ENCODE peak calls at places on chromosomes 12 and 14, in four cellular contexts. R is HepG2, O is SK-N-SH, K is K562. S is an unnamed sample.

GRCh38 chr14:41449057-41449456 is 157.6 kb upstream of the LRFN5 start:
- DNase-seq in O (no peak), K (no peak), R (no peak), S (no peak)

GRCh38 chr14:23294734-23295561 is 7.7 kb downstream of the PPP1R3E start:
- DNase-seq in R (peak; percentile 77), K (peak; percentile 29), O (peak; percentile 54), S (peak; percentile 28)

GRCh38 chr12:52837341-52837741 is 3.2 kb upstream of the KRT79 start:
- DNase-seq in K (no peak), O (no peak), R (no peak), S (no peak)

GRCh38 chr12:117101953-117102833 is 3.0 kb upstream of the TESC start:
- DNase-seq in O (no peak), K (no peak), R (no peak), S (no peak)

GRCh38 chr12:20099395-20099976 is 268.9 kb upstream of the PDE3A start:
- DNase-seq in K (no peak), R (no peak), O (no peak), S (no peak)

GRCh38 chr12:52633383-52633782 is 15.0 kb upstream of the KRT73 start:
- DNase-seq in K (no peak), R (no peak), O (no peak), S (no peak)

GRCh38 chr12:1429980-1430379 is 164.4 kb downstream of the FBXL14 start:
- DNase-seq in O (no peak), R (no peak), K (no peak), S (no peak)

GRCh38 chr12:128932521-128932920 is 79.2 kb downstream of the GLT1D1 start:
- DNase-seq in K (no peak), O (no peak), R (no peak), S (no peak)

GRCh38 chr12:644818-645552 is 18.3 kb downstream of the NINJ2 start:
- DNase-seq in O (no peak), K (no peak), R (no peak), S (no peak)

GRCh38 chr12:43338848-43339526 is 213.0 kb downstream of the ADAMTS20 start:
- DNase-seq in R (peak; percentile 2), O (peak; percentile 31), K (no peak), S (no peak)

GRCh38 chr14:100410056-100410565 is 87.0 kb downstream of the SLC25A47 start:
- DNase-seq in K (no peak), R (no peak), O (no peak), S (peak; percentile 32)

DNA sequence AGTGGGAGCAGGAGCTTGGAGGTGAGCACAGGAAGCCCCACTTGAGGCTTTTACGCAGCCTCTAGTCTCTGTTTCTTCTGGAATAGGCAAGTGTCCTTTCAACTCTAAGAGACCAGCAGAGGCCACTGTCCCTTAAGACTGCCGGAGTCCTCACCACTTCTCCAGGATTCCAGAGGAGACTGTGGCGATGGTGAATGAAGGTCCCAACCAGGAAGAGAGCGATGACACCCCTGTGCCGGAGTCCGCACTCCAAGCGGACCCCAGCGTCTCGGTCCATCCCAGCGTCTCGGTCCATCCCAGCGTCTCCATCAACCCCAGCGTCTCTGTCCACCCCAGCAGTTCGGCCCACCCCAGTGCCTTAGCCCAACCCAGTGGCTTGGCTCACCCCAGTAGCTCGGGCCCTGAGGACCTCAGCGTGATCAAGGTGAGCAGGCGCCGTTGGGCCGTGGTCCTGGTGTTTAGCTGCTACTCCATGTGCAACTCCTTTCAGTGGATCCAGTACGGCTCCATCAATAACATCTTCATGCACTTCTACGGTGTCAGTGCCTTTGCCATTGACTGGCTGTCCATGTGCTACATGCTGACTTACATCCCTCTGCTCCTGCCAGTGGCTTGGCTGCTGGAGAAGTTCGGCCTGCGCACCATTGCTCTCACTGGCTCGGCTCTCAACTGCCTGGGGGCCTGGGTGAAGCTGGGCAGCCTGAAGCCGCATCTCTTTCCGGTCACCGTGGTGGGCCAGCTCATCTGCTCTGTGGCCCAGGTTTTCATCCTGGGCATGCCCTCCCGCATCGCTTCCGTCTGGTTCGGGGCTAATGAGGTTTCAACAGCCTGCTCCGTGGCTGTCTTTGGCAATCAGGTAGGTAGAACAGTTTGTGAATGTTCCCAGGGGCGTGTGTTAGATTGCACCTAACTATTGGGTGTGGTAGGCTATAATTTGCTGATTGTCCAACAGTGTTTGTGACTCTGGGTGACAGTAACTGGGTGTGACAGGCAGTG is 664 bp downstream of the FLVCR2 start:
- DNase-seq in O (no peak), R (peak; percentile 31), K (no peak), S (peak; percentile 19)
- TF ChIP-seq CTCF in O (peak; percentile 21), R (peak; percentile 24), K (no peak), S (no peak)

GRCh38 chr12:8886515-8887284 is 27.6 kb upstream of the PHC1 start:
- DNase-seq in O (no peak), K (peak; percentile 12), R (no peak), S (no peak)

GRCh38 chr12:8894378-8894777 is 19.9 kb upstream of the PHC1 start:
- DNase-seq in R (no peak), K (no peak), O (no peak), S (no peak)

GRCh38 chr12:8894986-8895385 is 19.3 kb upstream of the PHC1 start:
- DNase-seq in R (no peak), O (no peak), K (no peak), S (no peak)

GRCh38 chr12:8887285-8887715 is 27.0 kb upstream of the PHC1 start:
- DNase-seq in O (no peak), R (no peak), K (peak; percentile 18), S (no peak)

DNA sequence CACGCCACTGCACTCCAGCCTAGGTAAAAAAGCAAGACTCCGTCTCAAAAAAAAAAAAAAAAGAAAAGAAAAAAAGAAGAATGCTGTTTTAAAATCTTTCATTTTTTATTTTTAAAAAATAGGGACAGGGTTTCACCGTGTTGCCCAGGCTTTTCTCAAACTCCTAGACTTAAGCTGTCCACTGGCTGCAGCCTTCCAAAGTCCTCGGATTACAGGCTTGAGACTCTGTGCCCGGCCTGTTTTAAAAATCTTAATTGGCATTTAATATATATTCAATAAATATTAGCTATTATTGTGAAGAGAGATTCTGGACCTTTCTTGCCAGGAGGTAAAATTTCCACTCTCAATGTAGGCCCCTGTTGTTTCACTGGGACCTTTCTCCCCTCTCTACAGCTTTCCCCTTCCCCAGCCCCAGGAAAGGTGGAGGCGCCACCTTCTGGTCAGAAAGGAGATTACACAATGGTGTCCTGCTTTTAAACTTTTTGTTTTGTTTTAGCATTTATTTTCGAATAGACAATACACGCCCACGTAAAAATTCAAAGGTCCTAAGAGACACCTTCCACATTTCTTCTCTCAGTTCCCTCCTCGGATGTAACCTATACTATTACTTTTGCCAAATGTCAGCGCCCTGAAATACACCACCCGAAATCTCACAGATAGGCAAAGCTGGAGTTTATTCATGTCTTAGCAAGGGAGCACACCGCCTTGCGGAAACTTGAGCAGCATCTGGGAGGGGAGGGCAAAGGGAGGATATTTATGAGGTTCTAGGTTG is 23.8 kb upstream of the PHC1 start:
- DNase-seq in R (peak; percentile 32), K (peak; percentile 60), O (peak; percentile 76), S (peak; percentile 72)
- TF ChIP-seq FOXJ3 in R (no peak), K (no peak), O (no peak), S (no peak)

GRCh38 chr14:36605506-36605857 is 23.1 kb upstream of the NKX2-8 start:
- DNase-seq in K (no peak), R (peak; percentile 33), O (no peak), S (no peak)
- TF ChIP-seq CTCF in K (no peak), R (no peak), O (no peak), S (no peak)

GRCh38 chr14:35197015-35197414 is 74.7 kb downstream of the PRORP start:
- DNase-seq in K (no peak), O (no peak), R (no peak), S (no peak)
- TF ChIP-seq FOXJ3 in K (no peak), O (no peak), R (no peak), S (no peak)

GRCh38 chr12:132385923-132386751 is 56.7 kb upstream of the GALNT9 start:
- DNase-seq in K (no peak), R (no peak), O (no peak), S (peak; percentile 26)
- TF ChIP-seq CTCF in K (no peak), R (no peak), O (no peak), S (no peak)

GRCh38 chr12:88432536-88433462 is 147.5 kb downstream of the KITLG start:
- DNase-seq in K (no peak), O (no peak), R (no peak), S (no peak)
- TF ChIP-seq FOXJ3 in K (no peak), O (no peak), R (no peak), S (no peak)

GRCh38 chr14:68562911-68563255 is 230.0 kb downstream of the ZFP36L1 start:
- DNase-seq in O (no peak), R (no peak), K (no peak), S (no peak)

GRCh38 chr14:68564236-68564825 is 228.5 kb downstream of the ZFP36L1 start:
- DNase-seq in K (no peak), O (no peak), R (no peak), S (peak; percentile 33)

GRCh38 chr14:68564826-68565760 is 227.8 kb downstream of the ZFP36L1 start:
- DNase-seq in O (no peak), K (peak; percentile 29), R (peak; percentile 68), S (no peak)

GRCh38 chr14:68561531-68562007 is 231.3 kb downstream of the ZFP36L1 start:
- DNase-seq in O (no peak), K (no peak), R (peak; percentile 64), S (no peak)

GRCh38 chr14:68563256-68564131 is 229.4 kb downstream of the ZFP36L1 start:
- DNase-seq in O (no peak), K (no peak), R (peak; percentile 61), S (no peak)
- TF ChIP-seq CTCF in O (no peak), K (no peak), R (no peak), S (no peak)

GRCh38 chr14:95485222-95485819 is 31.1 kb downstream of the SYNE3 start:
- DNase-seq in R (no peak), K (no peak), O (no peak), S (no peak)
- TF ChIP-seq FOXJ3 in R (no peak), K (no peak), O (no peak), S (no peak)